ENCODE peak calls at places on chromosomes 4 and X, in ten cellular contexts. One of them, this sample, is unnamed.

GRCh38 chr4:102780476-102781144 is 19.8 kb upstream of the MANBA start:
- DNase-seq in hippocampal formation: no peak
- DNase-seq in lower leg skin: no peak
- DNase-seq in left ventricle myocardium superior: no peak
- DNase-seq in amygdala: no peak
- DNase-seq in KG1: no peak
- DNase-seq in tibial nerve: no peak
- DNase-seq in stimulated activated CD8-positive, alpha-beta memory T cell treated with anti-CD3 and anti-CD28 coated beads, Interleukin-7, amount 100 ng/mL, for 1 hour: no peak
- DNase-seq in T-helper 9 cell: no peak
- DNase-seq in mucosa of descending colon: no peak
- DNase-seq in this sample: no peak

GRCh38 chr4:173357939-173358338 is 12.8 kb upstream of the SAP30 start:
- DNase-seq in hippocampal formation: no peak
- DNase-seq in lower leg skin: no peak
- DNase-seq in left ventricle myocardium superior: no peak
- DNase-seq in amygdala: no peak
- DNase-seq in KG1: no peak
- DNase-seq in tibial nerve: no peak
- DNase-seq in stimulated activated CD8-positive, alpha-beta memory T cell treated with anti-CD3 and anti-CD28 coated beads, Interleukin-7, amount 100 ng/mL, for 1 hour: no peak
- DNase-seq in T-helper 9 cell: no peak
- DNase-seq in mucosa of descending colon: no peak
- DNase-seq in this sample: no peak

GRCh38 chr4:155617312-155617711 is 49.3 kb upstream of the GUCY1A1 start:
- DNase-seq in hippocampal formation: no peak
- DNase-seq in lower leg skin: no peak
- DNase-seq in left ventricle myocardium superior: no peak
- DNase-seq in amygdala: no peak
- DNase-seq in KG1: no peak
- DNase-seq in tibial nerve: no peak
- DNase-seq in stimulated activated CD8-positive, alpha-beta memory T cell treated with anti-CD3 and anti-CD28 coated beads, Interleukin-7, amount 100 ng/mL, for 1 hour: no peak
- DNase-seq in T-helper 9 cell: no peak
- DNase-seq in mucosa of descending colon: no peak
- DNase-seq in this sample: no peak

GRCh38 chr4:23819041-23819511 is 70.8 kb downstream of the PPARGC1A start:
- DNase-seq in hippocampal formation: no peak
- DNase-seq in lower leg skin: no peak
- DNase-seq in left ventricle myocardium superior: peak; percentile 62
- DNase-seq in amygdala: no peak
- DNase-seq in KG1: no peak
- DNase-seq in tibial nerve: no peak
- DNase-seq in stimulated activated CD8-positive, alpha-beta memory T cell treated with anti-CD3 and anti-CD28 coated beads, Interleukin-7, amount 100 ng/mL, for 1 hour: no peak
- DNase-seq in T-helper 9 cell: no peak
- DNase-seq in mucosa of descending colon: no peak
- DNase-seq in this sample: no peak

GRCh38 chrX:53155512-53156206 is 61.7 kb downstream of the KANTR start:
- DNase-seq in hippocampal formation: no peak
- DNase-seq in lower leg skin: no peak
- DNase-seq in left ventricle myocardium superior: no peak
- DNase-seq in amygdala: no peak
- DNase-seq in KG1: no peak
- DNase-seq in tibial nerve: no peak
- DNase-seq in stimulated activated CD8-positive, alpha-beta memory T cell treated with anti-CD3 and anti-CD28 coated beads, Interleukin-7, amount 100 ng/mL, for 1 hour: no peak
- DNase-seq in T-helper 9 cell: no peak
- DNase-seq in mucosa of descending colon: no peak
- DNase-seq in this sample: no peak

GRCh38 chr4:126756050-126756809 is 876.5 kb upstream of the INTU start:
- DNase-seq in hippocampal formation: no peak
- DNase-seq in lower leg skin: no peak
- DNase-seq in left ventricle myocardium superior: no peak
- DNase-seq in amygdala: no peak
- DNase-seq in KG1: no peak
- DNase-seq in tibial nerve: no peak
- DNase-seq in stimulated activated CD8-positive, alpha-beta memory T cell treated with anti-CD3 and anti-CD28 coated beads, Interleukin-7, amount 100 ng/mL, for 1 hour: no peak
- DNase-seq in T-helper 9 cell: no peak
- DNase-seq in mucosa of descending colon: no peak
- DNase-seq in this sample: no peak

GRCh38 chr4:57094482-57095223 is 15.5 kb downstream of the IGFBP7 start:
- DNase-seq in hippocampal formation: no peak
- DNase-seq in lower leg skin: no peak
- DNase-seq in left ventricle myocardium superior: no peak
- DNase-seq in amygdala: no peak
- DNase-seq in KG1: no peak
- DNase-seq in tibial nerve: no peak
- DNase-seq in stimulated activated CD8-positive, alpha-beta memory T cell treated with anti-CD3 and anti-CD28 coated beads, Interleukin-7, amount 100 ng/mL, for 1 hour: no peak
- DNase-seq in T-helper 9 cell: no peak
- DNase-seq in mucosa of descending colon: no peak
- DNase-seq in this sample: no peak

GRCh38 chr4:1410491-1411325 is 4.5 kb upstream of the NKX1-1 start:
- DNase-seq in hippocampal formation: no peak
- DNase-seq in lower leg skin: no peak
- DNase-seq in left ventricle myocardium superior: peak; percentile 80
- DNase-seq in amygdala: no peak
- DNase-seq in KG1: peak; percentile 46
- DNase-seq in tibial nerve: no peak
- DNase-seq in stimulated activated CD8-positive, alpha-beta memory T cell treated with anti-CD3 and anti-CD28 coated beads, Interleukin-7, amount 100 ng/mL, for 1 hour: no peak
- DNase-seq in T-helper 9 cell: peak; percentile 16
- DNase-seq in mucosa of descending colon: no peak
- DNase-seq in this sample: peak; percentile 78

GRCh38 chr4:25085621-25086020 is 54.9 kb upstream of the LGI2 start:
- DNase-seq in hippocampal formation: peak; percentile 9
- DNase-seq in lower leg skin: peak; percentile 20
- DNase-seq in left ventricle myocardium superior: peak; percentile 61
- DNase-seq in amygdala: no peak
- DNase-seq in KG1: no peak
- DNase-seq in tibial nerve: no peak
- DNase-seq in stimulated activated CD8-positive, alpha-beta memory T cell treated with anti-CD3 and anti-CD28 coated beads, Interleukin-7, amount 100 ng/mL, for 1 hour: no peak
- DNase-seq in T-helper 9 cell: no peak
- DNase-seq in mucosa of descending colon: peak; percentile 64
- DNase-seq in this sample: no peak

GRCh38 chrX:46758163-46758955 is 559 bp downstream of the SLC9A7 start:
- DNase-seq in hippocampal formation: no peak
- DNase-seq in lower leg skin: no peak
- DNase-seq in left ventricle myocardium superior: peak; percentile 27
- DNase-seq in amygdala: no peak
- DNase-seq in KG1: no peak
- DNase-seq in tibial nerve: no peak
- DNase-seq in stimulated activated CD8-positive, alpha-beta memory T cell treated with anti-CD3 and anti-CD28 coated beads, Interleukin-7, amount 100 ng/mL, for 1 hour: no peak
- DNase-seq in T-helper 9 cell: peak; percentile 2
- DNase-seq in mucosa of descending colon: peak; percentile 30
- DNase-seq in this sample: peak; percentile 22

GRCh38 chrX:120406638-120407037 is 44.7 kb downstream of the ATP1B4 start:
- DNase-seq in hippocampal formation: no peak
- DNase-seq in lower leg skin: no peak
- DNase-seq in left ventricle myocardium superior: no peak
- DNase-seq in amygdala: no peak
- DNase-seq in KG1: no peak
- DNase-seq in tibial nerve: no peak
- DNase-seq in stimulated activated CD8-positive, alpha-beta memory T cell treated with anti-CD3 and anti-CD28 coated beads, Interleukin-7, amount 100 ng/mL, for 1 hour: no peak
- DNase-seq in T-helper 9 cell: no peak
- DNase-seq in mucosa of descending colon: no peak
- DNase-seq in this sample: no peak

GRCh38 chr4:84393193-84393592 is 105.9 kb downstream of the NKX6-1 start:
- DNase-seq in hippocampal formation: no peak
- DNase-seq in lower leg skin: no peak
- DNase-seq in left ventricle myocardium superior: no peak
- DNase-seq in amygdala: no peak
- DNase-seq in KG1: no peak
- DNase-seq in tibial nerve: no peak
- DNase-seq in stimulated activated CD8-positive, alpha-beta memory T cell treated with anti-CD3 and anti-CD28 coated beads, Interleukin-7, amount 100 ng/mL, for 1 hour: no peak
- DNase-seq in T-helper 9 cell: no peak
- DNase-seq in mucosa of descending colon: no peak
- DNase-seq in this sample: no peak

GRCh38 chrX:153984351-153985178 is 12.0 kb downstream of the TMEM187 start:
- DNase-seq in hippocampal formation: no peak
- DNase-seq in lower leg skin: no peak
- DNase-seq in left ventricle myocardium superior: no peak
- DNase-seq in amygdala: no peak
- DNase-seq in KG1: no peak
- DNase-seq in tibial nerve: no peak
- DNase-seq in stimulated activated CD8-positive, alpha-beta memory T cell treated with anti-CD3 and anti-CD28 coated beads, Interleukin-7, amount 100 ng/mL, for 1 hour: no peak
- DNase-seq in T-helper 9 cell: no peak
- DNase-seq in mucosa of descending colon: peak; percentile 33
- DNase-seq in this sample: no peak

GRCh38 chr4:136946307-136946907 is 585.9 kb downstream of the PCDH18 start:
- DNase-seq in hippocampal formation: no peak
- DNase-seq in lower leg skin: no peak
- DNase-seq in left ventricle myocardium superior: no peak
- DNase-seq in amygdala: no peak
- DNase-seq in KG1: no peak
- DNase-seq in tibial nerve: no peak
- DNase-seq in stimulated activated CD8-positive, alpha-beta memory T cell treated with anti-CD3 and anti-CD28 coated beads, Interleukin-7, amount 100 ng/mL, for 1 hour: no peak
- DNase-seq in T-helper 9 cell: no peak
- DNase-seq in mucosa of descending colon: no peak
- DNase-seq in this sample: no peak

This sample was measured in WERI-Rb-1.